ENCODE peak calls at places on chromosomes 5 and 9, in seven cellular contexts. R is stomach, F is K562, T is upper lobe of left lung, M is Panc1, C is transverse colon, P is GM23338. O is an unnamed sample.

GRCh38 chr5:54087436-54087835 is 222.9 kb downstream of the ARL15 start:
- DNase-seq in R (no peak), F (no peak), T (no peak), M (no peak), C (no peak), P (no peak), O (no peak)

GRCh38 chr5:94009161-94009560 is 267.8 kb upstream of the POU5F2 start:
- DNase-seq in R (no peak), F (no peak), T (no peak), M (no peak), C (no peak), P (no peak), O (no peak)

GRCh38 chr9:89915187-89915586 is 310.4 kb downstream of the GADD45G start:
- DNase-seq in R (no peak), F (no peak), T (no peak), M (no peak), C (no peak), P (no peak), O (no peak)

GRCh38 chr9:16294371-16294770 is 576.1 kb downstream of the BNC2 start:
- DNase-seq in R (no peak), F (no peak), T (no peak), M (no peak), C (no peak), P (no peak), O (no peak)

GRCh38 chr5:148937830-148938534 is 111.6 kb downstream of the ADRB2 start:
- DNase-seq in R (no peak), F (no peak), T (no peak), M (no peak), C (no peak), P (no peak), O (no peak)

GRCh38 chr5:155943516-155944407 is 383.2 kb upstream of the SGCD start:
- DNase-seq in R (no peak), F (peak; percentile 10), T (peak; percentile 31), M (no peak), C (peak; percentile 50), P (peak; percentile 77), O (no peak)

GRCh38 chr5:108046955-108047670 is 334.8 kb downstream of the FBXL17 start:
- DNase-seq in R (no peak), F (no peak), T (no peak), M (no peak), C (no peak), P (peak; percentile 14), O (no peak)

GRCh38 chr9:136399176-136400037 is 563 bp downstream of the SNAPC4 start:
- DNase-seq in R (no peak), F (peak; percentile 36), T (no peak), M (no peak), C (no peak), P (peak; percentile 36), O (peak; percentile 87)

GRCh38 chr9:93461810-93462209 is 8.4 kb upstream of the FAM120AOS start:
- DNase-seq in R (no peak), F (no peak), T (no peak), M (no peak), C (no peak), P (no peak), O (no peak)

GRCh38 chr5:177402271-177403043 is 2.0 kb upstream of the PFN3 start:
- DNase-seq in R (peak; percentile 82), F (no peak), T (peak; percentile 77), M (no peak), C (peak; percentile 86), P (peak; percentile 97), O (peak; percentile 87)

GRCh38 chr9:12933957-12934356 is 159.1 kb downstream of the LURAP1L start:
- DNase-seq in R (no peak), F (no peak), T (no peak), M (peak; percentile 13), C (no peak), P (peak; percentile 45), O (no peak)

GRCh38 chr9:9499546-9499945 is 1113.3 kb downstream of the PTPRD start:
- DNase-seq in R (no peak), F (no peak), T (no peak), M (no peak), C (no peak), P (no peak), O (no peak)

GRCh38 chr9:22211588-22212360 is 202.7 kb upstream of the CDKN2B start:
- DNase-seq in R (no peak), F (no peak), T (no peak), M (no peak), C (no peak), P (no peak), O (no peak)

GRCh38 chr9:91359734-91360470 is 1.8 kb downstream of the AUH start:
- DNase-seq in R (no peak), F (peak; percentile 19), T (no peak), M (no peak), C (no peak), P (no peak), O (no peak)

GRCh38 chr5:35854248-35854647 is 2.4 kb upstream of the IL7R start:
- DNase-seq in R (no peak), F (no peak), T (no peak), M (no peak), C (peak; percentile 21), P (no peak), O (no peak)

GRCh38 chr5:94627191-94627590 is 8.7 kb downstream of the SLF1 start:
- DNase-seq in R (no peak), F (no peak), T (no peak), M (no peak), C (no peak), P (no peak), O (no peak)

GRCh38 chr9:89442981-89443817 is 54.7 kb downstream of the SEMA4D start:
- DNase-seq in R (no peak), F (no peak), T (no peak), M (no peak), C (no peak), P (no peak), O (no peak)

GRCh38 chr5:113140837-113141661 is 164.5 kb downstream of the DCP2 start:
- DNase-seq in R (no peak), F (no peak), T (no peak), M (no peak), C (no peak), P (no peak), O (no peak)

GRCh38 chr5:58958701-58959100 is 375.8 kb downstream of the RAB3C start:
- DNase-seq in R (no peak), F (no peak), T (no peak), M (no peak), C (no peak), P (peak; percentile 31), O (no peak)

GRCh38 chr9:110278080-110278707 is 21.9 kb upstream of the TXN start:
- DNase-seq in R (no peak), F (no peak), T (no peak), M (no peak), C (no peak), P (no peak), O (no peak)

DNA sequence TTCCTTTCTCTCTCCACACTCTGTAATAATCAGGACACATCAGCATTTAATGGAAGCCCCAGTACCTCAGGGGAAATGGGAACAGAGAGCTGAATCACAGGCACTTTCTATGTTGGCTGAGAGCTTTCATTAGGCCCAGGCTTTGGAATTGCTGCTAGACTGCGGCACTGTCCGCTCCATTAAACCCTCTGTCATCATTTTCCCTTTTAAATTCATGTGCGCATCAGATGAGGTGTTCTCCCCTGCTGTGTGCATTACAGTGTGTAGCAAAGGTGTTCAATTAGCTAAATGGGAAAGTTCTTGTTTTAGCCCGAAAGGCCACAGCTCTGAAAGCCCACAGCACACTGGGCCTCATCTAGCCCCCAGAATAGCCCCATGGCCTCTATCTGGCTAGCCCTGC is 133.6 kb downstream of the SV2C start:
- DNase-seq in R (no peak), F (no peak), T (no peak), M (no peak), C (no peak), P (no peak), O (no peak)
- TF ChIP-seq POLR2AphosphoS5 in R (no peak), F (no peak), T (no peak), M (no peak), C (no peak), P (no peak), O (no peak)

DNA sequence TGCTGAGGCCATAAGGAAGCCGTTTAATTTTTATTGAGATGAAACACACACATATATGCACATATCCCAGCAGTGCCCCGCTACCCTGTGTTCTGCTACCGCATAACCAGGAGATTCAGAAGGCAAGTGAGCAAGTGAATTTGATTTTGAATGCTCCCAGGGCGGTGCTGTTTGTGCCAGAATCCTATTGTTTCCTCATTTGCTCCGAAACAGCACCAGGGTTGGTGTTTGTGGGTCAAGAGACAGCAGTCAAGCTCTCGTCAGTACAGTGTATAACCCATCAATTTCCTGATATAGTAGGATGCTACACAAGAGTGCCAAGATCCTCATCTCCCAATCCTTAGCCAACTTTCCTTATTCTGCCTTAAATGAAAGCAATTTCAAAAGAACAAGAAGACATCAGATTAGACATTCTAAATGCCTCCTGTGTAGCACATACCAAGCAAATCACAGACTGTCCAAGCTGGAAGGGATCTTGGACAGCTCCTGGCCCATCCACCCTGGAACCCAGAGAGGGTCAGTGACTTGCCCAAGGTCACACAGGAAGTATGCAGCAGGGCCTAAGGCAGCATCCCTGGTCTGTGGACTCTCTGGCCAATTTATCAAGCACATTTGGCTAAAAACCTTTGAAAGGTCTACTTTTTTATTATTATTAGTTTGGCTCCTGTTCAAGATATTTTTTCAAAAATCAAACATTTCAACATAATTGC is 4.5 kb downstream of the WHRN start:
- DNase-seq in R (no peak), F (no peak), T (no peak), M (no peak), C (no peak), P (no peak), O (no peak)
- H3K4me3 ChIP-seq in R (no peak overlapping the region), F (no peak overlapping the region), T (no peak overlapping the region), M (no peak overlapping the region), C (no peak overlapping the region), P (no peak overlapping the region), O (no peak overlapping the region)

DNA sequence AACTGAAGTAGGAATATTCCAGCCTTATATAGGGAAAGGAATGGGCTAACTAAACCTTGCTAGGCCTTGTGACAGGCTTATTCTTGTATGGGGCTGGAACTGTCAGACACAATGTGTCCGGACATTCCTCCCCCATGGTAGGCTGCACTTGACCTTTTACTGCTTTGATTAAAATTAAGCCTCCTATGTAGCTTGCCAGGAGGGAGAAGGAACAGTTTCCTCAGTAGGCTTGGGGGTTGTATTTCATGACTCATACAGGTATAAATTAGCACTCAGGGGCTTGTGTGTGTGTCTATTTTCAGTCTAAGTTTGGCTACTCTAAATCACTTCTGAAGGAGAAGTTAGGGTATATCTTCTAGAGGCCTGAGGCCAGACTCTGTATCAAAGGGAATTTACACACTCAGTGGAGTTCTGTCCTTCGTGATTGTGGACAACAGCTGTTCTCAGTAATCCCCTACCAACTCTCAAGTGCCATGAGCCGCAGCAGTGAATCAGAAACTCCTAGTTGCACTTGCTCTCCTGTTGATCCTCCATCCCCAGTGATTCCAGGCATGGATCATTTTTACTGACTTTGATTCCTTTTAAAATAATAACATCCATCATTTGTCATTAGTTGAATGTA is 16.4 kb downstream of the ADAMTS16 start:
- DNase-seq in R (no peak), F (no peak), T (no peak), M (no peak), C (no peak), P (no peak), O (no peak)
- H3K27ac ChIP-seq in R (no peak overlapping the region), F (no peak overlapping the region), T (no peak overlapping the region), M (no peak overlapping the region), C (no peak overlapping the region), P (no peak overlapping the region), O (no peak overlapping the region)

DNA sequence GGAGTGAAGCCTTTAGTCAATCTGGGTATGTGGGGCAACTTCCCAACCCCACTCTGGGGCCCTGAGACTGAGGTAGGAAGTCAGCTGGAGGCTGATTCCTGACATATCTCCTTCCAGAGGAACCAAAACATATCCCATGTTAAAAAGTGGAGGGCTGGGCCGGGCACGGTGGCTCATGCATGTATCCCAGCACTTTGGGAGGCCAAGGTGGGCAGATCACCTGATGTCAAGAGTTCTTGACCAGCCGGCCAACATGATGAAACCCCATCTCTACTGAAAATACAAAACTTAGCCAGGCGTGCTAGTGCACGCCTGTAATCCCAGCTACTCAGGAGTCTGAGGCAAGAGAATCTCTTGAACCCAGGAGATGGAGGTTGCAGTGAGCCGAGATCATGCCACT is 44.0 kb downstream of the CXXC5 start:
- DNase-seq in R (no peak), F (no peak), T (no peak), M (no peak), C (no peak), P (no peak), O (peak; percentile 67)
- TF ChIP-seq POLR2AphosphoS5 in R (no peak), F (no peak), T (no peak), M (no peak), C (no peak), P (no peak), O (no peak)

O was measured in spleen.